ENCODE peak calls at places on chromosomes 5 and 9, in six cellular contexts. Y is neuronal stem cell, G is IMR-90, K is H9, V is H1, N is mesenchymal stem cell. R is an unnamed sample.

GRCh38 chr9:38253200-38253599 is 139.3 kb upstream of the ALDH1B1 start:
- DNase-seq in V (no peak), N (no peak), G (no peak), Y (no peak), K (no peak), R (no peak)

GRCh38 chr5:161541-162110 is 29.7 kb upstream of the LRRC14B start:
- DNase-seq in K (no peak), V (no peak), N (no peak), Y (no peak), G (no peak), R (no peak)

GRCh38 chr5:171810217-171810616 is 24.6 kb downstream of the SMIM23 start:
- DNase-seq in Y (no peak), G (no peak), K (no peak), N (no peak), V (no peak), R (no peak)

GRCh38 chr5:7425830-7426229 is 29.9 kb downstream of the ADCY2 start:
- DNase-seq in K (no peak), G (no peak), N (no peak), Y (no peak), V (no peak), R (peak)

GRCh38 chr9:93116049-93116961 is 17.7 kb downstream of the NINJ1 start:
- DNase-seq in N (peak), Y (no peak), K (no peak), V (no peak), G (peak), R (no peak)

GRCh38 chr5:159123189-159123588 is 23.5 kb upstream of the EBF1 start:
- DNase-seq in N (no peak), V (no peak), K (no peak), G (no peak), Y (no peak), R (no peak)

GRCh38 chr5:136133416-136134383 is 1.1 kb downstream of the SMAD5 start:
- DNase-seq in N (peak), G (peak), Y (peak), V (no peak), K (peak), R (peak)

GRCh38 chr5:53418844-53419243 is 61.6 kb upstream of the FST start:
- DNase-seq in N (peak), G (peak), Y (no peak), V (no peak), K (no peak), R (no peak)

GRCh38 chr9:98823666-98824334 is 16.3 kb downstream of the GALNT12 start:
- DNase-seq in K (no peak), V (no peak), Y (no peak), N (no peak), G (no peak), R (no peak)

GRCh38 chr9:2639786-2640185 is 18.2 kb downstream of the VLDLR start:
- DNase-seq in N (no peak), Y (no peak), K (no peak), V (no peak), G (no peak), R (no peak)

GRCh38 chr9:69857131-69857530 is 36.5 kb downstream of the CFAP95 start:
- DNase-seq in V (no peak), G (peak), Y (no peak), N (no peak), K (no peak), R (no peak)

GRCh38 chr5:66324357-66324756 is 180.3 kb downstream of the SREK1 start:
- DNase-seq in V (no peak), N (no peak), G (no peak), K (no peak), Y (no peak), R (no peak)

GRCh38 chr5:65791721-65792698 is 70.0 kb downstream of the NLN start:
- DNase-seq in K (no peak), N (no peak), G (no peak), V (no peak), Y (no peak), R (no peak)

GRCh38 chr5:88875609-88876234 is 7.3 kb downstream of the MEF2C start:
- DNase-seq in N (no peak), G (no peak), V (no peak), K (no peak), Y (no peak), R (no peak)

GRCh38 chr5:127923804-127924570 is 159.6 kb upstream of the SLC12A2 start:
- DNase-seq in G (no peak), N (no peak), Y (no peak), V (no peak), K (no peak), R (no peak)

GRCh38 chr5:176927562-176927961 is 28.4 kb upstream of the HK3 start:
- DNase-seq in G (no peak), N (no peak), V (no peak), K (no peak), Y (no peak), R (no peak)

GRCh38 chr9:106668534-106668933 is 194.4 kb upstream of the ZNF462 start:
- DNase-seq in N (no peak), G (no peak), V (no peak), K (no peak), Y (no peak), R (peak)

GRCh38 chr9:81416476-81417298 is 272.7 kb downstream of the TLE1 start:
- DNase-seq in G (peak), N (peak), Y (no peak), K (no peak), V (no peak), R (no peak)

GRCh38 chr5:40911278-40911677 is 2.0 kb downstream of the C7 start:
- DNase-seq in G (no peak), Y (no peak), V (no peak), N (no peak), K (no peak), R (no peak)

GRCh38 chr9:127489471-127490115 is 38.3 kb downstream of the LRSAM1 start:
- DNase-seq in N (peak), K (peak), Y (peak), G (no peak), V (peak), R (peak)

GRCh38 chr5:78562719-78563330 is 85.7 kb downstream of the LHFPL2 start:
- DNase-seq in Y (no peak), N (no peak), K (peak), V (no peak), G (no peak), R (no peak)

GRCh38 chr9:120423812-120424211 is 156.2 kb downstream of the CDK5RAP2 start:
- DNase-seq in N (no peak), Y (no peak), K (no peak), V (no peak), G (no peak), R (no peak)

GRCh38 chr9:70601000-70601929 is 186.8 kb upstream of the KLF9 start:
- DNase-seq in G (peak), N (peak), V (no peak), Y (no peak), K (no peak), R (no peak)

GRCh38 chr5:1707467-1707866 is 92.2 kb downstream of the MRPL36 start:
- DNase-seq in Y (no peak), G (no peak), V (peak), N (no peak), K (no peak), R (no peak)

GRCh38 chr5:16536246-16536645 is 70.6 kb upstream of the ZNF622 start:
- DNase-seq in V (no peak), N (no peak), K (no peak), G (peak), Y (no peak), R (no peak)

GRCh38 chr9:93441181-93441580 is 10.3 kb upstream of the FAM120A start:
- DNase-seq in G (no peak), V (no peak), K (no peak), Y (no peak), N (no peak), R (no peak)

GRCh38 chr9:20681467-20681866 is 2.6 kb upstream of the FOCAD start:
- DNase-seq in Y (no peak), N (no peak), K (no peak), G (no peak), V (no peak), R (no peak)

GRCh38 chr5:175814676-175815075 is 56.7 kb upstream of the CPLX2 start:
- DNase-seq in N (peak), V (no peak), K (no peak), G (peak), Y (no peak), R (no peak)

GRCh38 chr5:172370648-172371248 is 83.6 kb downstream of the SH3PXD2B start:
- DNase-seq in V (peak), G (peak), Y (no peak), K (no peak), N (peak), R (peak)

GRCh38 chr9:68749135-68749534 is 44.1 kb downstream of the PIP5K1B start:
- DNase-seq in N (no peak), Y (no peak), G (no peak), V (no peak), K (no peak), R (no peak)
- H2BK120ac ChIP-seq in N (no peak), Y (no peak), G (no peak), V (no peak), K (no peak), R (no peak)

GRCh38 chr5:42888771-42889170 is 77.1 kb upstream of the SELENOP start:
- DNase-seq in V (no peak), Y (no peak), G (no peak), K (no peak), N (no peak), R (no peak)

GRCh38 chr5:42898760-42899159 is 87.1 kb upstream of the SELENOP start:
- DNase-seq in N (no peak), V (no peak), Y (no peak), K (no peak), G (no peak), R (no peak)

GRCh38 chr5:42889311-42889933 is 77.7 kb upstream of the SELENOP start:
- DNase-seq in K (peak), G (peak), Y (peak), V (peak), N (peak), R (peak)

GRCh38 chr5:42896523-42896922 is 84.8 kb upstream of the SELENOP start:
- DNase-seq in N (no peak), G (no peak), V (no peak), Y (no peak), K (no peak), R (no peak)

DNA sequence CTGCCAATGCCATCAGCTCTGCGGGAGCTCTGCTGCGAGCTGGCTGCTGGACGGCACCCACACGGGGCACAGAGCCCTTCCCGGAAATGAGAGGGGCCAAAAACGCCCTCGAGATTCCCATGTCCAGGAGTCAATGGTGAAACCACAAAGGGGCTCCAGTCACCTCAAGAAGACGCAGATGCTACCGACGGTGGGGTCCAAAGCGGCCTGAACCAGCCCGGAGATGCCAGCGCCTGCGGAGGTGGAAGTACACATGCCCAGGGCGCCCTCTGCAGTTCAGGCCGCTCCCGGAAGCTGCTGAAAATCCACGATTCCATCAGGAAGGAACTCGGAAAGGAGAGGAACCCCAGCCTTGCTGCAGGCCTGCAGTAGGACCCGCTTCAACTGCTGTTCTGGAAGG is 82.4 kb upstream of the SELENOP start:
- DNase-seq in Y (no peak), N (no peak), K (peak), G (no peak), V (peak), R (peak)
- H4K8ac ChIP-seq in Y (no peak), N (no peak), K (no peak), G (no peak), V (peak), R (no peak)

DNA sequence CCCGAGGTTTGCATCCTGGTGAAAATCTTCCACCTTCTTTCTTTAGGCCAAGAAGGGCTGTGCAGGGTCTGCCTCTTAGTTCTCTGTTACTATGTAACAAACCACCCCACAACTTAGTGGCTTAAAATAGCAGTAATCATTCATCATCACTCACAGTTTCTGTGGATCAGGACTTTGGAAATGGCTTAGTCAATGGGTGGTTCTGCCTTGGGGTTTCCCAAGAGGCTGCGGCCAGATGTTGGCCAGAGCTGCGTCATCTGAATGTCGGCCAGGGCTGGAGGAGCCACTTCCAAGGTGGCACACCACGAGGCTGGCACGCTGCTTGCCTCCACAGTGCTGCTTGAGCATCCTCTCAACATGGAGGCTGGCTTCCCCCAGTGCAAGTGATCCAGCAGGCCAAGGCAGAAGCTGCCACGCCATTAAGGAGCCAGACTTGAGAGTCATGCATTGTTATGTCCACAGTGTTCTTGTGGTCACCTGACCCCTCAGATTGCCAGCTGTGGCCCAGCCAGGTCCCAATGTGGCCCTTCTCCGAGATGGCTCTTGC is 135.3 kb downstream of the RXRA start:
- DNase-seq in V (no peak), K (no peak), G (no peak), N (no peak), Y (no peak), R (no peak)
- H2BK15ac ChIP-seq in V (no peak), K (no peak), G (no peak), N (no peak), Y (peak), R (no peak)

DNA sequence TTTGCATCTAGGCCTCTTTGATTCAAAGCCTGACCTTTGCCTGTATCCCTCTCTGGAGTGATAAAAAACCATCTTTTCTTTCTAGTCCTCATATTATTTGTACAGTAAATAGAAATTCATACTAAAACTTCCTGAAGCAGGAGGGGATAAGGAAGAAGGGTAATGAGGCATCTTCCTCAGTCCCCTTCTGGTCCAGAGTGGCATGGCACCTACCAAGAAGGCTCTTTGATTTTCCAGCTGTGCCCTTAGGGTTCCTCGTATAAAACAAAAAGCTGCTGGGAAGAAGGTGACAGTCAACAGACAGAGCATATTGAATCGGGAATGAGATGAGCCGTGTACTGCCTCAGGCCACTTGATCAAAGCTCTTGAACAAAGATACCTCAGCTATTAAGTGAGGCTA is 71.9 kb upstream of the SPDL1 start:
- DNase-seq in K (no peak), Y (no peak), V (no peak), N (no peak), G (no peak), R (peak)
- H2BK120ac ChIP-seq in K (no peak), Y (no peak), V (no peak), N (no peak), G (no peak), R (no peak)

GRCh38 chr5:81850494-81850893 is 99.6 kb upstream of the SSBP2 start:
- DNase-seq in Y (no peak), N (no peak), K (no peak), V (no peak), G (peak), R (peak)
- H4K8ac ChIP-seq in Y (no peak), N (no peak), K (no peak), V (no peak), G (peak), R (no peak)

DNA sequence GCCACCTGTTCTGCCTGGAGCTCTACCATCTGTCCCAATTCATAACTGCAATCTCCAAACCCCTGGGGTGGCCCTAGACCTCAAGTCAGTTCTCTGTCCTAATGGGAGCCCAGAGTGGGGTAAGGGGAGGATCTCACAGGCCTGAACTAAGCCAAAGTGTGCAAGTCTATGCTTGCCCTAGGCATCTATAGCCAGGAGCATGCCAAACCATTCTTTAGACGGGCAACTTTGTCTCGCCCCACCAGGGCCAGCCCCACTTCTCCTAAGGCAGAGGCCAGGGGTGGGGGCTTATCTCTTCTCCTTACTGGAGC is 3.3 kb downstream of the ACSL6 start:
- DNase-seq in N (no peak), G (no peak), Y (no peak), K (no peak), V (no peak), R (no peak)
- H2BK15ac ChIP-seq in N (no peak), G (no peak), Y (no peak), K (no peak), V (no peak), R (no peak)

DNA sequence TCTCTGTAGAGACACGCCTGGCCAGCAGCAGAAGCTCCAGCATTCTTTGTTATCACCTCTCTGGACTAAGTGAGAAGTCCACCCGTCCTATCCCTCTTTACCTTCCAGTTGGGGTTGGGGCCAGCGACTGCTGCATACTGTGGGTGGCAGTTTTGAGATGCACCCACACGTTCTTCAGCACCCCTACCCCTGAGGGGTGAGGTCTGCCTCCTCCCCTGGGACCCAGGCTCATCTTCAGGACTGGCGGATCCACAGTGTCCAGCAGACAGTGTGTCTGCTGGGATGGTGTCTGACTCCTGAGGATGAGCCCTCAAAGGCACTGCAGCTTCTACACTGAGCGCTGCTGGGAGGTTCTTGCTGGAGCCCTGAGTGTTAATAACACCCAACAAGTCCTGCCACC is 78.8 kb downstream of the GADD45G start:
- DNase-seq in G (no peak), Y (no peak), V (no peak), K (no peak), N (no peak), R (no peak)
- H2BK120ac ChIP-seq in G (no peak), Y (no peak), V (no peak), K (no peak), N (no peak), R (no peak)

R was measured in mesendoderm.